ENCODE peak calls at places on chromosomes 12 and 14, in eight cellular contexts. S is MM.1S; B is amygdala; V is posterior vena cava; A is NCI-H2029; M is NCI-H1105 treated with DMSO at 0.1 percent for 48 hours; R is stimulated activated CD8-positive, alpha-beta memory T cell treated with anti-CD3 and anti-CD28 coated beads, Interleukin-4, amount 100 ng/mL, for 1 hour; H is AG09309. I is an unnamed sample.

GRCh38 chr12:31206038-31206670 is 119.8 kb downstream of the SINHCAF start:
- DNase-seq in S (no peak), B (no peak), V (no peak), A (no peak), M (no peak), R (no peak), H (no peak), I (no peak)

GRCh38 chr12:45877069-45877468 is 113.3 kb downstream of the SCAF11 start:
- DNase-seq in S (no peak), B (no peak), V (no peak), A (no peak), M (no peak), R (no peak), H (no peak), I (no peak)

GRCh38 chr12:94621662-94622359 is 28.5 kb downstream of the TMCC3 start:
- DNase-seq in S (peak; percentile 83), B (no peak), V (no peak), A (peak; percentile 36), M (peak; percentile 71), R (no peak), H (no peak), I (no peak)

GRCh38 chr14:23284654-23285529 is 1.0 kb downstream of the HOMEZ start:
- DNase-seq in S (peak; percentile 22), B (no peak), V (no peak), A (no peak), M (no peak), R (no peak), H (no peak), I (no peak)

GRCh38 chr12:95286713-95287112 is 69.1 kb downstream of the VEZT start:
- DNase-seq in S (no peak), B (no peak), V (no peak), A (no peak), M (no peak), R (no peak), H (no peak), I (no peak)

GRCh38 chr12:110355080-110355479 is 48.4 kb downstream of the ANAPC7 start:
- DNase-seq in S (peak; percentile 7), B (no peak), V (no peak), A (no peak), M (peak; percentile 5), R (no peak), H (no peak), I (no peak)

GRCh38 chr14:33026850-33027420 is 88.3 kb downstream of the NPAS3 start:
- DNase-seq in S (no peak), B (no peak), V (peak; percentile 58), A (no peak), M (no peak), R (no peak), H (no peak), I (no peak)

GRCh38 chr14:96268426-96269358 is 12.7 kb downstream of the BDKRB1 start:
- DNase-seq in S (no peak), B (no peak), V (peak; percentile 90), A (no peak), M (no peak), R (no peak), H (peak; percentile 86), I (no peak)

GRCh38 chr12:50198829-50199228 is 31.7 kb upstream of the CERS5 start:
- DNase-seq in S (no peak), B (no peak), V (no peak), A (no peak), M (no peak), R (no peak), H (no peak), I (no peak)

GRCh38 chr14:102798926-102799325 is 21.7 kb downstream of the TRAF3 start:
- DNase-seq in S (no peak), B (no peak), V (no peak), A (no peak), M (no peak), R (no peak), H (no peak), I (no peak)